ENCODE peak calls at places on chromosomes 1 and 21, in ten cellular contexts. F is activated effector memory CD4-positive, alpha-beta T cell treated with anti-CD3 and anti-CD28 coated beads, Interleukin-2, amount 50 U/mL, for 16 hours; E is DMS53; T is brain pericyte; R is HEK293T; G is WTC11; U is iPS-NIHi11; Y is activated CD4-positive, alpha-beta T cell treated with anti-CD3 and anti-CD28 coated beads, Interleukin-2, amount 10 ng/mL, durations not matched to agents 7 days and 5 days; W is esophagus squamous epithelium; I is HTR-8/SVneo. C is an unnamed sample.

GRCh38 chr1:186113454-186113853 is 261.6 kb downstream of the TPR start:
- DNase-seq in F (no peak), E (no peak), T (no peak), R (no peak), G (no peak), U (no peak), Y (no peak), W (no peak), I (no peak), C (no peak)

GRCh38 chr1:247352175-247352574 is 20.5 kb upstream of the ZNF496 start:
- DNase-seq in F (no peak), E (no peak), T (no peak), R (no peak), G (no peak), U (no peak), Y (no peak), W (no peak), I (no peak), C (no peak)

GRCh38 chr1:220458936-220459335 is 69.0 kb upstream of the MARK1 start:
- DNase-seq in F (no peak), E (no peak), T (no peak), R (no peak), G (no peak), U (no peak), Y (no peak), W (no peak), I (no peak), C (no peak)

GRCh38 chr1:55725378-55725777 is 510.2 kb upstream of the USP24 start:
- DNase-seq in F (no peak), E (peak; percentile 63), T (no peak), R (no peak), G (no peak), U (no peak), Y (no peak), W (no peak), I (no peak), C (no peak)

GRCh38 chr1:9910080-9910424 is at the start of gene CTNNBIP1:
- DNase-seq in F (no peak), E (peak; percentile 100), T (no peak), R (no peak), G (no peak), U (peak; percentile 95), Y (no peak), W (no peak), I (peak; percentile 74), C (no peak)

GRCh38 chr21:33673473-33673872 is 31.2 kb downstream of the ITSN1 start:
- DNase-seq in F (no peak), E (no peak), T (no peak), R (no peak), G (no peak), U (no peak), Y (no peak), W (no peak), I (no peak), C (no peak)

GRCh38 chr21:36005018-36005417 is 55.3 kb downstream of the SETD4 start:
- DNase-seq in F (no peak), E (no peak), T (no peak), R (no peak), G (no peak), U (no peak), Y (no peak), W (no peak), I (no peak), C (no peak)

GRCh38 chr1:195591917-195592672 is 1016.1 kb downstream of the KCNT2 start:
- DNase-seq in F (no peak), E (no peak), T (no peak), R (no peak), G (no peak), U (no peak), Y (no peak), W (no peak), I (peak; percentile 29), C (peak; percentile 49)

GRCh38 chr1:17861685-17862084 is 106.6 kb downstream of the ACTL8 start:
- DNase-seq in F (no peak), E (no peak), T (no peak), R (no peak), G (peak; percentile 25), U (peak; percentile 47), Y (no peak), W (no peak), I (no peak), C (no peak)

GRCh38 chr1:203592156-203592555 is 34.5 kb upstream of the ATP2B4 start:
- DNase-seq in F (no peak), E (no peak), T (no peak), R (peak; percentile 44), G (peak; percentile 56), U (peak; percentile 74), Y (no peak), W (no peak), I (no peak), C (no peak)

GRCh38 chr1:224800486-224801119 is 128.9 kb upstream of the DNAH14 start:
- DNase-seq in F (no peak), E (no peak), T (no peak), R (no peak), G (peak; percentile 15), U (peak; percentile 53), Y (no peak), W (no peak), I (no peak), C (no peak)

GRCh38 chr1:41005876-41006275 is 15.6 kb downstream of the SLFNL1 start:
- DNase-seq in F (no peak), E (no peak), T (no peak), R (no peak), G (no peak), U (no peak), Y (no peak), W (no peak), I (no peak), C (no peak)

GRCh38 chr1:46497020-46497419 is 7.4 kb downstream of the DMBX1 start:
- DNase-seq in F (no peak), E (no peak), T (no peak), R (no peak), G (no peak), U (no peak), Y (no peak), W (no peak), I (no peak), C (no peak)